ENCODE peak calls at places on chromosomes 13 and 19, in four cellular contexts. One of them, this sample, is unnamed.

GRCh38 chr19:40682431-40682964 is 8.0 kb downstream of the NUMBL start:
- DNase-seq in astrocyte of the cerebellum: no peak
- DNase-seq in GM13977: no peak
- DNase-seq in RWPE1: no peak
- DNase-seq in this sample: no peak

GRCh38 chr13:113928701-113929627 is 44.9 kb downstream of the C13orf46 start:
- DNase-seq in astrocyte of the cerebellum: peak; percentile 57
- DNase-seq in GM13977: peak; percentile 23
- DNase-seq in RWPE1: no peak
- DNase-seq in this sample: peak; percentile 80

GRCh38 chr13:23979361-23980159 is 82.3 kb upstream of the C1QTNF9B start:
- DNase-seq in astrocyte of the cerebellum: peak; percentile 94
- DNase-seq in GM13977: peak; percentile 78
- DNase-seq in RWPE1: peak; percentile 63
- DNase-seq in this sample: peak; percentile 86

GRCh38 chr13:112343591-112343990 is 32.6 kb upstream of the SPACA7 start:
- DNase-seq in astrocyte of the cerebellum: no peak
- DNase-seq in GM13977: no peak
- DNase-seq in RWPE1: no peak
- DNase-seq in this sample: no peak

GRCh38 chr13:80313668-80314278 is 27.2 kb downstream of the SPRY2 start:
- DNase-seq in astrocyte of the cerebellum: no peak
- DNase-seq in GM13977: no peak
- DNase-seq in RWPE1: no peak
- DNase-seq in this sample: no peak

GRCh38 chr19:42042455-42043170 is 27.4 kb downstream of the GRIK5 start:
- DNase-seq in astrocyte of the cerebellum: no peak
- DNase-seq in GM13977: no peak
- DNase-seq in RWPE1: no peak
- DNase-seq in this sample: no peak

GRCh38 chr19:38877781-38878574 is at the start of gene RINL:
- DNase-seq in astrocyte of the cerebellum: no peak
- DNase-seq in GM13977: peak; percentile 84
- DNase-seq in RWPE1: no peak
- DNase-seq in this sample: no peak

GRCh38 chr19:29918891-29919290 is 23.1 kb upstream of the URI1 start:
- DNase-seq in astrocyte of the cerebellum: no peak
- DNase-seq in GM13977: no peak
- DNase-seq in RWPE1: no peak
- DNase-seq in this sample: no peak

GRCh38 chr13:108985166-108985565 is 355.8 kb downstream of the MYO16 start:
- DNase-seq in astrocyte of the cerebellum: no peak
- DNase-seq in GM13977: no peak
- DNase-seq in RWPE1: no peak
- DNase-seq in this sample: no peak

GRCh38 chr13:110616103-110617101 is 1.1 kb downstream of the NAXD start:
- DNase-seq in astrocyte of the cerebellum: no peak
- DNase-seq in GM13977: peak; percentile 81
- DNase-seq in RWPE1: peak; percentile 67
- DNase-seq in this sample: no peak

GRCh38 chr13:30607908-30608307 is 9.8 kb upstream of the USPL1 start:
- DNase-seq in astrocyte of the cerebellum: no peak
- DNase-seq in GM13977: peak; percentile 77
- DNase-seq in RWPE1: no peak
- DNase-seq in this sample: no peak

GRCh38 chr19:49430678-49431329 is 5.6 kb downstream of the GFY start:
- DNase-seq in astrocyte of the cerebellum: no peak
- DNase-seq in GM13977: peak; percentile 68
- DNase-seq in RWPE1: no peak
- DNase-seq in this sample: no peak
- TF ChIP-seq CTCF in astrocyte of the cerebellum: no peak
- TF ChIP-seq CTCF in GM13977: peak; percentile 59
- TF ChIP-seq CTCF in RWPE1: no peak
- TF ChIP-seq CTCF in this sample: peak; percentile 35

GRCh38 chr19:35347930-35348298 is 212 bp downstream of the FFAR1 start:
- DNase-seq in astrocyte of the cerebellum: no peak
- DNase-seq in GM13977: no peak
- DNase-seq in RWPE1: no peak
- DNase-seq in this sample: no peak

GRCh38 chr19:35350591-35350990 is 2.9 kb downstream of the FFAR1 start:
- DNase-seq in astrocyte of the cerebellum: no peak
- DNase-seq in GM13977: peak; percentile 24
- DNase-seq in RWPE1: no peak
- DNase-seq in this sample: peak; percentile 82

GRCh38 chr19:35347171-35347929 is at the start of gene FFAR1:
- DNase-seq in astrocyte of the cerebellum: no peak
- DNase-seq in GM13977: peak; percentile 84
- DNase-seq in RWPE1: no peak
- DNase-seq in this sample: peak; percentile 44

GRCh38 chr19:35349614-35350521 is 2.2 kb downstream of the FFAR1 start:
- DNase-seq in astrocyte of the cerebellum: no peak
- DNase-seq in GM13977: peak; percentile 32
- DNase-seq in RWPE1: no peak
- DNase-seq in this sample: peak; percentile 85

GRCh38 chr19:35348909-35349611 is 1.4 kb downstream of the FFAR1 start:
- DNase-seq in astrocyte of the cerebellum: no peak
- DNase-seq in GM13977: peak; percentile 53
- DNase-seq in RWPE1: no peak
- DNase-seq in this sample: peak; percentile 68
- TF ChIP-seq CTCF in astrocyte of the cerebellum: no peak
- TF ChIP-seq CTCF in GM13977: no peak
- TF ChIP-seq CTCF in RWPE1: no peak
- TF ChIP-seq CTCF in this sample: no peak

GRCh38 chr19:6446452-6446851 is 12.9 kb upstream of the SLC25A41 start:
- DNase-seq in astrocyte of the cerebellum: no peak
- DNase-seq in GM13977: no peak
- DNase-seq in RWPE1: no peak
- DNase-seq in this sample: no peak
- TF ChIP-seq CTCF in astrocyte of the cerebellum: no peak
- TF ChIP-seq CTCF in GM13977: no peak
- TF ChIP-seq CTCF in RWPE1: no peak
- TF ChIP-seq CTCF in this sample: no peak

GRCh38 chr13:50989476-50989875 is 79.9 kb downstream of the RNASEH2B start:
- DNase-seq in astrocyte of the cerebellum: no peak
- DNase-seq in GM13977: no peak
- DNase-seq in RWPE1: no peak
- DNase-seq in this sample: no peak
- TF ChIP-seq CTCF in astrocyte of the cerebellum: peak; percentile 34
- TF ChIP-seq CTCF in GM13977: peak; percentile 2
- TF ChIP-seq CTCF in RWPE1: no peak
- TF ChIP-seq CTCF in this sample: peak; percentile 7

DNA sequence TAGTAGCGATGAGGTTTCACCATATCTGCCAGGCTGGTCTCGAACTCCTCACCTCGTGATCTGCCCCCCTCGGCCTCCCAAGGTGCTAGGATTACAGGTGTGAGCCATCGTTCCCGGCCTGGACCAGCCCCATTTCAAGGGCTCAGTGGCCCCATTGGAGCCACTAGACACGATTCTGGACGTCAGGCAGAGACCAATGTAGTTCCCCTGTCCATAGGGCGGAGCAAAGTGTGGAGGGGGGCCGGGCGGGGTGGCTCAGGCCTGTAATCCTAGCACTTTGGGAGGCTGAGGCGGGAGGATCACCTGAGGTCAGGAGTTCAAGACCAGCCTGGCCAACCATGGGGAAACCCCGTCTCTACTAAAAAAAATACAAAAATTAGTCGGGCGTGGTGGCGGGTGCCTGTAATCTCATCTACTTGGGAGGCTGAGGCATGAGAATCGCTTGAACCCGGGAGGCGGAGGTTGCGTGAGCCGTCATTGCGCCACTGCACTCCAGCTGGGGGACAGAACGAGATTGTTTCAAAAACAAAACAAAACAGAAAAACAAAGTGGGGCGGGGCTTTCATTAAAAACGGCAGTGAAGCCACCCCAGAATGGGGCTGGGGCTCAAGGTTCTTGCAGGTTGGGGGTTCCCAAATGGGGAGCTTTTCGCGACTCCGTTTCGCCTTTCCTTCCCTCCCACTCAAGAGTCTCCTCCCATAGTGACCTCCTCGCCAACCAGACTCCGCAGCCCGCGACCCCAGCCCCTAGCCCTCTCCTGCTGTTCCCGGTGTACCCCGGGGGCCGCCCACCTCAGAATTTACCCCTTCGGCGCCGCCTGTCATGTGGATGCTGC is 758 bp upstream of the TECR start:
- DNase-seq in astrocyte of the cerebellum: no peak
- DNase-seq in GM13977: no peak
- DNase-seq in RWPE1: no peak
- DNase-seq in this sample: no peak
- TF ChIP-seq CTCF in astrocyte of the cerebellum: no peak
- TF ChIP-seq CTCF in GM13977: no peak
- TF ChIP-seq CTCF in RWPE1: no peak
- TF ChIP-seq CTCF in this sample: no peak

GRCh38 chr13:51255556-51255955 is 33.4 kb downstream of the FAM124A start:
- DNase-seq in astrocyte of the cerebellum: no peak
- DNase-seq in GM13977: no peak
- DNase-seq in RWPE1: no peak
- DNase-seq in this sample: no peak

GRCh38 chr13:51258612-51259358 is 36.6 kb downstream of the FAM124A start:
- DNase-seq in astrocyte of the cerebellum: no peak
- DNase-seq in GM13977: no peak
- DNase-seq in RWPE1: no peak
- DNase-seq in this sample: no peak

GRCh38 chr13:51260154-51260553 is 38.0 kb downstream of the FAM124A start:
- DNase-seq in astrocyte of the cerebellum: no peak
- DNase-seq in GM13977: no peak
- DNase-seq in RWPE1: no peak
- DNase-seq in this sample: no peak

GRCh38 chr13:51259359-51259645 is 37.1 kb downstream of the FAM124A start:
- DNase-seq in astrocyte of the cerebellum: no peak
- DNase-seq in GM13977: no peak
- DNase-seq in RWPE1: no peak
- DNase-seq in this sample: no peak

DNA sequence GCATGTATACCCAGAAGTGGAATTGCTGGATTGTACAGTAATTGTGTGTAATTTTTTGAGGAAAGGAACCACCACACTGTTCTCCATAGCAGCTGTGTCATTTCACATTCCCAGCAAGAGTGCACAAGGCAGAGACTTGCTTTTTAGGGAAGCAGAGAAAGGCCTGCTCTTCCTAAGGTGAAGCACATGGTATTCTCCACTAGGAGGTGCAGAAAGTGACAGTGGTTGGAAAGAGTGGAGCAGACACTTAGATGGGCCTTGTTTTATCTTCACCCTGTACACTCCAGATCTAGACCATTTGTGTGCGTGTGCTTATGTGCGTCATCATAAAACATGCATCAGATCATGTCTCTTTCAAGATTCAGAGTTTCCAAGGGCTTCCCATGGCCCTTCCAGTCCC is 35.0 kb downstream of the FAM124A start:
- DNase-seq in astrocyte of the cerebellum: no peak
- DNase-seq in GM13977: no peak
- DNase-seq in RWPE1: no peak
- DNase-seq in this sample: no peak
- TF ChIP-seq CTCF in astrocyte of the cerebellum: no peak
- TF ChIP-seq CTCF in GM13977: no peak
- TF ChIP-seq CTCF in RWPE1: no peak
- TF ChIP-seq CTCF in this sample: no peak

GRCh38 chr13:33867472-33867871 is 49.5 kb downstream of the RFC3 start:
- DNase-seq in astrocyte of the cerebellum: no peak
- DNase-seq in GM13977: no peak
- DNase-seq in RWPE1: no peak
- DNase-seq in this sample: no peak
- TF ChIP-seq CTCF in astrocyte of the cerebellum: peak; percentile 10
- TF ChIP-seq CTCF in GM13977: no peak
- TF ChIP-seq CTCF in RWPE1: no peak
- TF ChIP-seq CTCF in this sample: no peak